ENCODE peak calls at places on chromosomes 11 and 22, in seven cellular contexts. X, I, T, Y, M, L and U are unnamed samples.

GRCh38 chr22:25818541-25818940 is 76.6 kb downstream of the MYO18B start:
- DNase-seq in M (no peak), I (no peak), T (no peak), X (no peak), L (no peak), Y (no peak), U (no peak)

GRCh38 chr11:130721736-130722135 is 194.5 kb downstream of the SNX19 start:
- DNase-seq in M (no peak), Y (no peak), T (peak), L (no peak), X (no peak), I (no peak), U (no peak)

GRCh38 chr11:75577198-75577597 is 15.1 kb downstream of the SERPINH1 start:
- DNase-seq in I (peak), L (peak), T (peak), Y (peak), X (no peak), M (peak), U (peak)

GRCh38 chr22:42611076-42611475 is 3.6 kb downstream of the POLDIP3 start:
- DNase-seq in L (no peak), M (no peak), X (no peak), T (peak), I (no peak), Y (no peak), U (no peak)

GRCh38 chr11:5600374-5600851 is 4.0 kb downstream of the TRIM6 start:
- DNase-seq in X (peak), M (peak), L (peak), T (peak), Y (peak), I (peak), U (no peak)

GRCh38 chr22:39431821-39432251 is 25.0 kb upstream of the MGAT3 start:
- DNase-seq in X (no peak), Y (no peak), L (no peak), M (no peak), T (peak), I (peak), U (no peak)

GRCh38 chr22:17888855-17889254 is 114.6 kb upstream of the BID start:
- DNase-seq in X (no peak), L (no peak), I (no peak), T (peak), M (no peak), Y (no peak), U (no peak)

GRCh38 chr11:126158054-126158791 is 53.2 kb downstream of the RPUSD4 start:
- DNase-seq in T (no peak), M (no peak), X (no peak), I (no peak), Y (no peak), L (no peak), U (no peak)

GRCh38 chr11:94546886-94547285 is 3.2 kb downstream of the FUT4 start:
- DNase-seq in I (no peak), L (peak), T (no peak), M (no peak), Y (no peak), X (no peak), U (no peak)
- TF ChIP-seq POLR2A in I (no peak), L (peak), T (no peak), M (no peak), Y (no peak), X (no peak), U (no peak)

DNA sequence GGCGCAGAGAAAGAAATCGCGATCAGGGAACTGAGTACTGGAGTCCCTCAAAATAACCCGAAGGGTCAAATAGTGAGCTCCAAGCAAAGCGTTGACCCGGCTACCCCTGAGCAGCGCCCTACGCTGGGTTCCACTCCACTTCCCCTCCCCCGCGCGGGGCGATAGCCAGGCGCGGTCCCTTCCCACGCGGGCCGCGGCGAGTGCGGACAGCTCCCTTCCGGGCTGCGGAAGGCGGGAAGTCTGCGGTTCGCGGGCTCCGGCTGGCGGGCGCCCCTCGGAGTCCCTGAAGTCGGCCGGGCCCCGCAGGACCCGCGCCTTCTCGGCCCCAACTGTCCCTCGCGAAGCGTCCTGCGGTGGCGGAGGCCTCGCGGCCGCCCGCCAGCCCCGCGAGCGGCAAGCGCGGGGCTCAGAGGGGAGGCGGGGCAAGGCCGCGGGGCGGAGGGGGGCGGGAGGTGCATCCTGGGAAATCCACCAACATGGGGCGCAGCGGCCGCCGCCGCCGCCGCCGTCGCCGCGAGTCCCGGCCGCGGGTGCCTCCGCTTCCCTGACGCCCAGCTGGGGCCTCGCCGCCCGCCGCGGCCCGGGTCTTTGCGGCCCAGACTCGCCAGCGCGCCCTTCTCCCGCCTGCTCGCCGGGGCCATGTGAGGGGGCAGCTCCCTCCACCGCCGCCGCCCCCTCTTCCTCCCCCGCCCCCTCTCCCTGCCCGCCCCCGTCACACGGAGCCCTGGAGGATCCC is at the start of gene QSER1:
- DNase-seq in L (peak), T (peak), Y (peak), X (peak), I (peak), M (peak), U (peak)
- TF ChIP-seq POLR2A in L (peak), T (peak), Y (peak), X (no peak), I (peak), M (peak), U (peak)

GRCh38 chr11:111366560-111367410 is 12.3 kb downstream of the POU2AF1 start:
- DNase-seq in X (no peak), I (no peak), M (no peak), Y (no peak), T (no peak), L (no peak), U (no peak)
- TF ChIP-seq POLR2A in X (no peak), I (no peak), M (no peak), Y (no peak), T (no peak), L (no peak), U (no peak)

GRCh38 chr11:454801-455565 is 4.9 kb downstream of the PTDSS2 start:
- DNase-seq in T (no peak), L (no peak), Y (no peak), M (no peak), I (no peak), X (no peak), U (no peak)

GRCh38 chr11:456533-456932 is 6.5 kb downstream of the PTDSS2 start:
- DNase-seq in X (no peak), Y (no peak), M (no peak), L (no peak), T (no peak), I (no peak), U (no peak)

GRCh38 chr11:459511-460220 is 9.6 kb downstream of the PTDSS2 start:
- DNase-seq in M (no peak), T (no peak), I (no peak), Y (no peak), X (no peak), L (no peak), U (no peak)

GRCh38 chr11:455566-456147 is 5.6 kb downstream of the PTDSS2 start:
- DNase-seq in Y (no peak), M (no peak), T (no peak), L (no peak), X (no peak), I (no peak), U (no peak)

DNA sequence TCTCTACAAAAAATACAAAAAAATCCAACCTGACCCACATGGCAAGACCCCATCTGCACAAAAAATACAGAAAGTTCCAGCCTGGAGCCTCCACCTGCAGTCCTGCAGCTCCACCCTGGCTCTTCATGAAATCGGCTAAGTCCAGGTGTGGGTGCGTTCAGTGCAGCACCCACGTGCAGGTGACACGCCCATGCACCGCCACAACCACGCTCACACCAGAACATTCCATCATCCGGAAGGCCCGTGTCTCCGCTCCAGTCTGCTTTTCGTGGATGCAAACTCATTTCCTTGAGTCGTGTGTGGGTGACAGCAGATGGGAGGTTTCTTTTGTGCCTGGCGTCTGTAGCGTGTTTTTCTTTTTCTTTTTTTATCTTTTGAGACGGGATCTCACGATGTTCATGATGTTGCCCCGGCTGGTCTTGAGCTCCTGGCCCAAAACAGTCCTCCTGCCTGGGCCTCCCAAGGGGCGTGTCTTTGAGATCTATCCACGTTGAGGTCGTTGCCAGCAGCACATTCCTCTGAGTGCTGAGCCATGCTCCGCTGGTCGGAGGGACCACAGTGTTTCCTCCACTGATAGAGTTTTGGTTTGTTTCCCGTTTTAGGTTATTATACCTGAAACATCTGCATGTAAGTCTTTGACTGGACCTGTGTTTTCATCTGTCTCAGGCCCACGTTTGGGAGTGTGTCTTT is 7.1 kb downstream of the PTDSS2 start:
- DNase-seq in M (no peak), X (no peak), I (no peak), T (no peak), Y (no peak), L (no peak), U (no peak)
- TF ChIP-seq POLR2A in M (no peak), X (no peak), I (no peak), T (no peak), Y (no peak), L (no peak), U (no peak)

GRCh38 chr22:31958625-31959239 is 14.4 kb downstream of the YWHAH start:
- DNase-seq in M (no peak), I (no peak), L (no peak), X (no peak), T (no peak), Y (no peak), U (no peak)

GRCh38 chr22:31956360-31956759 is 12.0 kb downstream of the YWHAH start:
- DNase-seq in I (no peak), M (no peak), X (no peak), Y (no peak), T (no peak), L (no peak), U (no peak)

GRCh38 chr22:31960767-31961166 is 16.4 kb downstream of the YWHAH start:
- DNase-seq in Y (no peak), L (no peak), M (no peak), I (no peak), X (no peak), T (no peak), U (no peak)

GRCh38 chr22:31954535-31955326 is 10.4 kb downstream of the YWHAH start:
- DNase-seq in M (no peak), X (peak), Y (no peak), I (no peak), L (no peak), T (no peak), U (no peak)

DNA sequence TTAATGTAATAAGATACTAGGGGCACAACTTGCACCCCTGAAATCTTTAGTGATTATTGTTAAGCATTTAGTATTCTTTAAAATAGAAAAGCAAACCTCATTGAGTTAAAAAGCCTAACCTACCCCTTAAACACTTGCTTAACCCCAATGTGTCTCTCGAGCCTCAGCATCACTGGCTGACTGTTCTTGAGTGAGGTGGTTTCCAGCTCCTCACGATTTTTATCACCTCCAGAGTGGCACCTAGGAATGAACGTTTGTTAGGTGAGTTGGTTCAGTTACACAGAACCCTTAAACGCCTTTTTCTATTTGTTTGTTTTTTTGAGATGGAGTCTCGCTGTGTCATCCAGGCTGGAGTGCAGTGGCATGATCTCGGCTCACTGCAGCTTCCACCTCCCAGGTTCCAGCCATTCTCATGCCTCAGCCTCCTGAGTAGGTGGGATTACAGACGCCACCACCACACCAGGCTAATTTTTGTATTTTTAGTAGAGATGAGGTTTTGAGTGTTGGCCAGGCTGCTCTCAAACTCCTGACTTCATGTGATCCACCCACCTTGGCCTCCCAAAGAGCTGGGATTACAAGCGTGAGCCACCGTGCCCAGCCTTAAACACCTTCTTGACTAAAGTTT is 13.7 kb downstream of the YWHAH start:
- DNase-seq in X (no peak), M (no peak), L (no peak), T (no peak), I (no peak), Y (no peak), U (no peak)
- TF ChIP-seq POLR2A in X (no peak), M (no peak), L (no peak), T (no peak), I (no peak), Y (no peak), U (no peak)